ENCODE peak calls at places on chromosomes 2 and 18, in ten cellular contexts. A, L, T, C, Z, R, K, M, E and F are unnamed samples.

GRCh38 chr2:145402706-145403277 is 882.9 kb upstream of the ZEB2 start:
- DNase-seq in A (no peak), L (no peak), T (no peak), C (no peak), Z (peak), R (no peak), K (no peak), M (no peak), E (no peak), F (no peak)

GRCh38 chr2:160207804-160208661 is 8.0 kb upstream of the ITGB6 start:
- DNase-seq in A (peak), L (peak), T (peak), C (no peak), Z (peak), R (peak), K (peak), M (peak), E (no peak), F (peak)

GRCh38 chr2:54574107-54574859 is 118.2 kb downstream of the SPTBN1 start:
- DNase-seq in A (no peak), L (no peak), T (no peak), C (peak), Z (peak), R (no peak), K (peak), M (no peak), E (peak), F (no peak)

GRCh38 chr18:12585218-12585617 is 72.7 kb downstream of the SPIRE1 start:
- DNase-seq in A (no peak), L (no peak), T (no peak), C (no peak), Z (no peak), R (no peak), K (no peak), M (no peak), E (no peak), F (no peak)

GRCh38 chr2:69926849-69927515 is 12.1 kb downstream of the MXD1 start:
- DNase-seq in A (no peak), L (no peak), T (no peak), C (no peak), Z (peak), R (no peak), K (no peak), M (no peak), E (peak), F (no peak)

GRCh38 chr2:239544846-239545465 is 144.1 kb upstream of the HDAC4 start:
- DNase-seq in A (no peak), L (no peak), T (peak), C (no peak), Z (no peak), R (no peak), K (no peak), M (no peak), E (no peak), F (no peak)

GRCh38 chr18:59359576-59359952 is 499 bp upstream of the LMAN1 start:
- DNase-seq in A (no peak), L (no peak), T (no peak), C (no peak), Z (no peak), R (no peak), K (no peak), M (no peak), E (no peak), F (no peak)

GRCh38 chr18:27382477-27383216 is 197.5 kb upstream of the CHST9 start:
- DNase-seq in A (no peak), L (no peak), T (no peak), C (no peak), Z (no peak), R (no peak), K (no peak), M (no peak), E (no peak), F (no peak)

DNA sequence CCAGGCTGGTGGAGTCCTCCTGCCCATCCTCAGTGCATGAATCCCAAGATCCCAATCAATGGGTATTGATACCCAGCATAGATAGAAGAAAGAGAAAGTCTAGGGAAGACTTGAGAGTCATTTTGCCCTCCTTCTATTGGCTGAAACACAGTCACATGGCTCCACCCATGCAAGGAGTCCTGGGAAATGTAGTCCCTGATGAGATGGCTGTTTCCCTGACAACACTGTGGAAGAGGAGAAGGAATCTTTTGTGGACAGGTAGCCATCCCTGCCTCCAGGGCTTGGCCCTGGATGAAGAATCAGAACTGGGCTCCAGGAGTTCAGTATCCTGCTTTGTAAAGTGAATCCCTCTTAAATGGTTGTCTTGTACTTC is 35.9 kb downstream of the MROH2A start:
- DNase-seq in A (no peak), L (no peak), T (peak), C (no peak), Z (peak), R (no peak), K (no peak), M (no peak), E (no peak), F (no peak)
- TF ChIP-seq CTCF in A (no peak), L (no peak), T (no peak), C (no peak), Z (no peak), R (no peak), K (no peak), M (no peak), E (no peak), F (no peak)

GRCh38 chr18:36427831-36428230 is 130.3 kb downstream of the FHOD3 start:
- DNase-seq in A (no peak), L (no peak), T (no peak), C (no peak), Z (no peak), R (no peak), K (no peak), M (no peak), E (no peak), F (no peak)

GRCh38 chr18:36427369-36427768 is 129.9 kb downstream of the FHOD3 start:
- DNase-seq in A (no peak), L (no peak), T (no peak), C (no peak), Z (no peak), R (no peak), K (no peak), M (no peak), E (no peak), F (no peak)

GRCh38 chr18:36420826-36421225 is 123.3 kb downstream of the FHOD3 start:
- DNase-seq in A (no peak), L (no peak), T (no peak), C (no peak), Z (peak), R (no peak), K (no peak), M (no peak), E (no peak), F (no peak)

GRCh38 chr18:36428431-36429029 is 131.0 kb downstream of the FHOD3 start:
- DNase-seq in A (no peak), L (no peak), T (no peak), C (no peak), Z (no peak), R (no peak), K (no peak), M (no peak), E (no peak), F (no peak)

DNA sequence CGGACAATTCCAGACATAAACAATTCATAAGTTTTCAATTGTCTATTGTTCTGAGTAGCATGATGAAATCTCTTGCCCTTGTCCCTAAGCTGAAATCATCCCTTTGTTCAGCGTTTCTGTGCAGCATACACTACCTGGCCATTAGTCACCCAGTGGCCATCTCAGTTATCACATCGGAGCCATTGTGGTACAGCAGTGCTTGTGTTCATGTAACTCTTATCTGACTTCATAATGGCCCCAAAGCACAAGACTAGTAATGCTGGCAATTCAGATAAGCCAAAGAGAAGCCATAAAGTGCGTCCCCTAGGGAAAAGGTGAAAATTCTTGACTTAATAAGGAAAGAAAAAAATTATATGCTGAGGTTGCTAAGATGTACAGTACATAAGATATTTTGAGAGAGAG is 127.2 kb downstream of the FHOD3 start:
- DNase-seq in A (no peak), L (no peak), T (no peak), C (no peak), Z (no peak), R (no peak), K (no peak), M (no peak), E (no peak), F (no peak)
- TF ChIP-seq CTCF in A (no peak), L (no peak), T (no peak), C (no peak), Z (no peak), R (no peak), K (no peak), M (no peak), E (no peak), F (no peak)

GRCh38 chr2:101151141-101151858 is at the start of gene TBC1D8:
- DNase-seq in A (no peak), L (peak), T (peak), C (peak), Z (peak), R (peak), K (peak), M (no peak), E (peak), F (peak)
- TF ChIP-seq CTCF in A (no peak), L (no peak), T (no peak), C (no peak), Z (no peak), R (no peak), K (peak), M (no peak), E (no peak), F (no peak)

GRCh38 chr18:77205769-77206168 is 43.9 kb upstream of the GALR1 start:
- DNase-seq in A (no peak), L (no peak), T (no peak), C (no peak), Z (no peak), R (no peak), K (no peak), M (no peak), E (no peak), F (no peak)

GRCh38 chr18:77209587-77209986 is 40.1 kb upstream of the GALR1 start:
- DNase-seq in A (no peak), L (no peak), T (no peak), C (no peak), Z (peak), R (no peak), K (peak), M (no peak), E (no peak), F (no peak)

GRCh38 chr18:77208969-77209368 is 40.7 kb upstream of the GALR1 start:
- DNase-seq in A (no peak), L (no peak), T (no peak), C (no peak), Z (peak), R (no peak), K (no peak), M (no peak), E (peak), F (no peak)

GRCh38 chr18:77207540-77207939 is 42.1 kb upstream of the GALR1 start:
- DNase-seq in A (peak), L (peak), T (no peak), C (no peak), Z (peak), R (peak), K (peak), M (peak), E (peak), F (peak)

DNA sequence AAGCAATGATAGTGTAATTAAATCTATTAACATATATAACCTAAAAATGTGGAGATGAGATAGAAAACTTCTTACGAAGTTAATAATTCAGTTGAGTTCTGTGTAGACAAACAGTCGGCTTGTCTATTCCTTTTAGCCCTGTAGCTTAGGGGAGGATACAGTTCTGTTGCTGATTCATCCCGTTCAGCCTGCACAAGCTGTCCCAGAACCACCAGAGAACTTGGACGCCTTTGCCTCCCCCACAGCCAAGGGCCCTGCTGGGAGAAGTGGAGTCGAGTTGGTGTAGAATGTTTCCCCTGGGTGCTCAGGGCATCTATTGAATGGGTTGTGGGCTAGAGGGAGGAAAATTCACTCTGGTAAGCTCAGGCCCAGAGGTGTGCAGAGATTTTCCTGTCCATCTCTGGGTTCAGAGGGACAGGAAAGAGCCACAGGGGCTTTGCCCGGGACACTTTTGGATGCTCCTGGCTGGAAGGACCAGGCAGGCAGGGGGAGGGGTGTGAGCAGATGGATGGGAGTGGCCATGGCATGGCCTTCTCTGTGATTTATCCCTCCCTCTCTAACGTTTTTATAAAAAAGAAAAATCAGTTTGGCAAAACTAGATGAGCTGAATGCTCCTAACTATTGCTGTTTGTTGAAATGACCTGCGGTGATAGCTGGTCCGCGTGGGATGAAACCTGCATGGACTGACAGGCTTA is 42.8 kb upstream of the GALR1 start:
- DNase-seq in A (no peak), L (no peak), T (no peak), C (no peak), Z (peak), R (no peak), K (peak), M (no peak), E (no peak), F (peak)
- TF ChIP-seq CTCF in A (no peak), L (no peak), T (no peak), C (no peak), Z (no peak), R (no peak), K (no peak), M (no peak), E (no peak), F (no peak)

DNA sequence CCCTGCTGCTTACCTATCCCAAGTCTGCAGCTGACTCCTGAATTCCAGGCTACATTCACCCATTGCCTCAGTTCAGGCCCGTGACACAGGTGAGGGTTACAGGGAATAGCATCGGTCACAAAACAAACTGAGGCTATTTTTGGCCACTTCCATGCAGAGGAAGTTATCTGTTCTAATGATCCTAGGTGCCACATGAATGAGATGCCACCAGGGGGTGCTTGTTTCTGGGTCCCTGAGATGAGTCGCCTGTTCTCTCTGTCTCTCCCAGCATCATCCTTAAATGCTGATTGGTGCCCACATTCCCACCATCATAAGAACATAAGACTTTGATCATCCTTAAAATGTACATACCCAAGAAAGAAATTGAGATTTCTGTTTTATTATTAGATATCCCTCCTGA is 119.0 kb upstream of the CELF4 start:
- DNase-seq in A (no peak), L (no peak), T (no peak), C (no peak), Z (no peak), R (no peak), K (no peak), M (no peak), E (no peak), F (no peak)
- TF ChIP-seq CTCF in A (no peak), L (no peak), T (no peak), C (no peak), Z (no peak), R (no peak), K (no peak), M (no peak), E (no peak), F (no peak)